ENCODE peak calls at places on chromosomes 16 and 17, in seven cellular contexts. Q, E, A, J, B, N and C are unnamed samples.

GRCh38 chr16:67150833-67151396 is at the start of gene B3GNT9:
- DNase-seq in N (peak; percentile 47), B (peak; percentile 86), A (peak; percentile 67), E (peak; percentile 72), Q (peak; percentile 91), J (peak; percentile 70), C (no peak)

GRCh38 chr16:57734925-57735754 is 430 bp upstream of the KATNB1 start:
- DNase-seq in E (peak; percentile 97), B (peak; percentile 98), Q (peak; percentile 99), J (peak; percentile 99), A (peak; percentile 98), N (peak; percentile 97), C (peak; percentile 100)

GRCh38 chr17:50198026-50198669 is 3.3 kb downstream of the COL1A1 start:
- DNase-seq in Q (peak; percentile 85), A (peak; percentile 73), E (peak; percentile 79), B (no peak), J (peak; percentile 56), N (no peak), C (no peak)

GRCh38 chr17:10089221-10089799 is 109.1 kb downstream of the GAS7 start:
- DNase-seq in A (no peak), Q (peak; percentile 84), E (no peak), N (no peak), B (peak; percentile 80), J (no peak), C (peak; percentile 70)

GRCh38 chr16:74291176-74291575 is 5.4 kb upstream of the PSMD7 start:
- DNase-seq in Q (no peak), N (no peak), E (no peak), B (no peak), J (no peak), A (no peak), C (no peak)

GRCh38 chr16:10039220-10040096 is 142.8 kb downstream of the GRIN2A start:
- DNase-seq in A (no peak), E (no peak), B (peak; percentile 43), N (no peak), J (peak; percentile 22), Q (no peak), C (no peak)

GRCh38 chr17:2137342-2138098 is 82.6 kb downstream of the HIC1 start:
- DNase-seq in Q (no peak), N (no peak), A (no peak), E (peak; percentile 30), B (no peak), J (peak; percentile 55), C (no peak)

GRCh38 chr17:39674702-39675389 is 6.6 kb downstream of the PNMT start:
- DNase-seq in B (no peak), J (peak; percentile 73), N (no peak), Q (no peak), E (peak; percentile 70), A (peak; percentile 57), C (no peak)

GRCh38 chr16:81405702-81406113 is 38.9 kb upstream of the CMIP start:
- DNase-seq in Q (peak; percentile 36), N (no peak), E (no peak), B (no peak), A (peak; percentile 44), J (peak; percentile 34), C (no peak)

GRCh38 chr17:27559506-27559931 is 71.5 kb upstream of the LGALS9 start:
- DNase-seq in Q (no peak), N (no peak), E (no peak), A (no peak), J (no peak), B (peak; percentile 68), C (no peak)

GRCh38 chr16:66548868-66549267 is 1.1 kb downstream of the TK2 start:
- DNase-seq in Q (no peak), N (no peak), B (no peak), J (no peak), A (no peak), E (no peak), C (no peak)

GRCh38 chr17:2053380-2054261 is 1.3 kb upstream of the HIC1 start:
- DNase-seq in A (peak; percentile 71), E (peak; percentile 77), Q (peak; percentile 93), B (peak; percentile 91), J (peak; percentile 65), N (peak; percentile 76), C (no peak)

GRCh38 chr17:81386141-81386645 is 9.1 kb upstream of the BAHCC1 start:
- DNase-seq in Q (peak; percentile 83), A (no peak), J (peak; percentile 58), N (no peak), E (peak; percentile 34), B (no peak), C (no peak)
- H3K4me3 ChIP-seq in Q (peak overlapping the region; percentile 66), A (peak overlapping the region; percentile 59), J (peak overlapping the region; percentile 31), N (peak overlapping the region; percentile 61), E (peak overlapping the region; percentile 51), B (peak overlapping the region; percentile 57), C (no peak overlapping the region)

DNA sequence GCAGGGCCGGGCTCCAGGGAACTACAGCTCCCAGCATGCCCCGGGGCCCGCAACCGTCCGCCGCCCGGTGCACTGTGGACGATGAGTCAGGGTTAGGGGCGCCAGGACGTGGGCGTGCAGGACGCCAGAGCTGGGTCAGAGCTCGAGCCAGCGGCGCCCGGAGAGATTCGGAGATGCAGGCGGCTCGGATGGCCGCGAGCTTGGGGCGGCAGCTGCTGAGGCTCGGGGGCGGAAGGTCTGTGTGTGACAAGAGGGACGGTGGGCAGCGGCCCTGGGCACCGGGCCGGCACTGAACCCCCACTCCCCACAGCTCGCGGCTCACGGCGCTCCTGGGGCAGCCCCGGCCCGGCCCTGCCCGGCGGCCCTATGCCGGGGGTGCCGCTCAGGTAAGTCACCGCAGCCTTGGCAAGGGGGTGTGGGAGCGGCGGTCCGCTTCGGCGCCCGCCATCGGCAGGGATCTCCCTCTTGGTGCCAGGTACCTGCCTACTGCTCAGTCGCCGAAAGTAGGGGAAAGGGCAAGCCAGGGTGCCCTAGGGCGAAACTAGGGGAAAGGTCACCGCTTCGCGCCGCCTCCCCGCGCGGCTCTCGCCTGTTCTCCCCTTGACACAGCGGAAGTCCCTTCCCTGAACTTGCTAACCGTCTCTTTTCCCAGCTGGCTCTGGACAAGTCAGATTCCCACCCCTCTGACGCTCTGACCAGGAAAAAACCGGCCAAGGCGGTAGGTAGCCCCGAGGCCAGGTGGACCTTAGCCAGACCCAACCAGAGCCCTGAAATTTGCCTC is at the start of the genes ACADVL and DLG4:
- DNase-seq in J (peak; percentile 95), E (peak; percentile 93), B (peak; percentile 95), A (peak; percentile 91), Q (peak; percentile 97), N (peak; percentile 81), C (peak; percentile 90)
- TF ChIP-seq POLR2A in J (peak; percentile 92), E (peak; percentile 74), B (peak; percentile 85), A (peak; percentile 87), Q (peak; percentile 75), N (peak; percentile 77), C (peak; percentile 57)

GRCh38 chr17:83103200-83103937 is 24.0 kb downstream of the METRNL start:
- DNase-seq in B (peak; percentile 89), E (peak; percentile 81), Q (peak; percentile 90), A (peak; percentile 83), J (peak; percentile 73), N (peak; percentile 91), C (peak; percentile 49)
- H3K4me3 ChIP-seq in B (no peak overlapping the region), E (no peak overlapping the region), Q (peak overlapping the region; percentile 18), A (peak overlapping the region; percentile 13), J (no peak overlapping the region), N (no peak overlapping the region), C (no peak overlapping the region)

DNA sequence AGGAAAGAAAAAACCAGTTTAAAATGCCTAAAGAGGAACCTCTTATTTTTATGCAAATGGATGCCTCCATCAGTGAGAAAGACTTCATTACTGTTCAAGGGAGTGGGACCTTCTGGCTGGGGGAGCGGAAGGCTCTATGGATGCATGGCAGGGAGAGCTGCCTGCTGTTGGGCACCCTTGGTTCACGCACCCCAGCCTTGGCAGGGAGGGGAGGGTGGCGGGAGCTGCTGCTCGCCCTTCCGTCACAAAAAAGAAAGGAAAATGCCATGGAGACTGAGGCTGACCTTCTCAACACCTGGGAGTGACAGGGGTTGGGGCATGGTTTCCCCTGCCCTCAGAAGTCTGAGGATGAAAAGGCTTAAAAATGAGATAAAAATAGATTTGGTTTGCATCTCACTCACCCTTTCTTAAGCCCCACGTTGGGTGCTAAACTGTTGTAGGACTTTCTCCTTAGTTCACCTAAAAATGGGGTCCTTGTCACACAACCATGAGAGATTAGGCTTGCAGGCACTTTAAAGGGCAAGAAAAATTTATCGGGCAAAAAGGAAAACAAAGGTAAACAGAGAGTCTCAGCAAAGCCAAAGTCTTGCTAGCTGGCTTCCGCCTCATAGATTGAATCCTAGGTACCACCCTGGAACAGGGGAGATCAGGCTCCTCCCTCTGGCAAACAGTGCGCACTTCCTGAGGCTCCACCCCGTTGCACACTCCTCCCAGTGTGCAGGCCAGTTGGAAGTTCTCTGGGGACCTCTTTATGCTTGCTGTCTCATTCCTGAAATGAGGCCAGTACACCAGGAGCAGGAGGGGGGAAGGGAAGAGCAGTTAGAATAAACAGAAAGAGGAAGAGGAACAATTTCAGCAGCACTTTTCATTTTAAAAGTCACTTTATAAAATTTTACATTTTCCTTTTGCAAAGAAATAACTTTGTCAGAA is 31.6 kb downstream of the PHKB start:
- DNase-seq in Q (peak; percentile 93), N (peak; percentile 68), E (peak; percentile 57), A (peak; percentile 47), J (peak; percentile 33), B (peak; percentile 21), C (peak; percentile 75)
- TF ChIP-seq POLR2A in Q (no peak), N (no peak), E (peak; percentile 17), A (no peak), J (no peak), B (no peak), C (no peak)